ENCODE peak calls at places on chromosomes 16 and 17, in six cellular contexts. Y, M, U, X, T and V are unnamed samples.

GRCh38 chr16:66150691-66151090 is 215.8 kb upstream of the CDH5 start:
- DNase-seq in Y (no peak), M (no peak), U (no peak), X (no peak), T (no peak), V (no peak)

GRCh38 chr17:2709173-2709661 is 2.3 kb downstream of the CLUH start:
- DNase-seq in Y (no peak), M (no peak), U (peak), X (peak), T (no peak), V (peak)

GRCh38 chr16:67537636-67538591 is 9.3 kb downstream of the RIPOR1 start:
- DNase-seq in Y (peak), M (no peak), U (peak), X (no peak), T (peak), V (peak)

GRCh38 chr16:31404353-31405064 is 11.4 kb downstream of the ITGAD start:
- DNase-seq in Y (no peak), M (no peak), U (no peak), X (peak), T (no peak), V (peak)

GRCh38 chr16:68980695-68981315 is 124.6 kb upstream of the HAS3 start:
- DNase-seq in Y (no peak), M (no peak), U (no peak), X (no peak), T (no peak), V (no peak)

GRCh38 chr16:11462036-11462435 is 116.8 kb downstream of the RMI2 start:
- DNase-seq in Y (no peak), M (no peak), U (no peak), X (no peak), T (no peak), V (no peak)

GRCh38 chr16:55372792-55373488 is 48.9 kb downstream of the IRX6 start:
- DNase-seq in Y (peak), M (no peak), U (no peak), X (no peak), T (no peak), V (no peak)

GRCh38 chr17:48644910-48645557 is 18.9 kb upstream of the HOXB9 start:
- DNase-seq in Y (no peak), M (no peak), U (no peak), X (no peak), T (no peak), V (no peak)

GRCh38 chr16:70250748-70251650 is 741 bp downstream of the EXOSC6 start:
- DNase-seq in Y (peak), M (no peak), U (no peak), X (peak), T (peak), V (peak)

GRCh38 chr16:3045758-3046505 is 429 bp upstream of the MMP25 start:
- DNase-seq in Y (no peak), M (no peak), U (no peak), X (no peak), T (no peak), V (no peak)

GRCh38 chr17:43006639-43007551 is at the start of gene IFI35:
- DNase-seq in Y (peak), M (peak), U (peak), X (peak), T (peak), V (peak)

DNA sequence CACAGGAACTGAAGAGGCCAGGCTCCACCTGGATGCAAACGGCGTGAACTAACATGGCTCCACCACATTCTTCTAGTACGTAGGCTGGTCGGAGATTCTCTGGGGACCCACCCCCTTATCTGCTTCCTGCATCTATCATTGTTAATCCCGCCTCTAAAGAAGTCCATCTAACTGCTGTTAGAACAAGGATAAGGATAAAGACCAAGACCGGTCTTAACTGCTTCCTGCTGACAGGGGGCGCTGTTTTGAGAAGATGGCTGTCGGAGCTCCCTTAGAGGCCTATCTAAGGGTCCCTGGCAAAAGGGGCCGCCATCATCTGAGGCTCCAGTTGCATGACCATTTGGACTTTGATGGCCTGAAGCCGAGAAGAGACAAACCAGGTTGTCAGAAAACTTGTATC is 25.8 kb upstream of the TNFSF12 start:
- DNase-seq in Y (no peak), M (no peak), U (no peak), X (peak), T (peak), V (no peak)
- TF ChIP-seq CTCF in Y (peak), M (peak), U (peak), X (peak), T (peak), V (peak)

DNA sequence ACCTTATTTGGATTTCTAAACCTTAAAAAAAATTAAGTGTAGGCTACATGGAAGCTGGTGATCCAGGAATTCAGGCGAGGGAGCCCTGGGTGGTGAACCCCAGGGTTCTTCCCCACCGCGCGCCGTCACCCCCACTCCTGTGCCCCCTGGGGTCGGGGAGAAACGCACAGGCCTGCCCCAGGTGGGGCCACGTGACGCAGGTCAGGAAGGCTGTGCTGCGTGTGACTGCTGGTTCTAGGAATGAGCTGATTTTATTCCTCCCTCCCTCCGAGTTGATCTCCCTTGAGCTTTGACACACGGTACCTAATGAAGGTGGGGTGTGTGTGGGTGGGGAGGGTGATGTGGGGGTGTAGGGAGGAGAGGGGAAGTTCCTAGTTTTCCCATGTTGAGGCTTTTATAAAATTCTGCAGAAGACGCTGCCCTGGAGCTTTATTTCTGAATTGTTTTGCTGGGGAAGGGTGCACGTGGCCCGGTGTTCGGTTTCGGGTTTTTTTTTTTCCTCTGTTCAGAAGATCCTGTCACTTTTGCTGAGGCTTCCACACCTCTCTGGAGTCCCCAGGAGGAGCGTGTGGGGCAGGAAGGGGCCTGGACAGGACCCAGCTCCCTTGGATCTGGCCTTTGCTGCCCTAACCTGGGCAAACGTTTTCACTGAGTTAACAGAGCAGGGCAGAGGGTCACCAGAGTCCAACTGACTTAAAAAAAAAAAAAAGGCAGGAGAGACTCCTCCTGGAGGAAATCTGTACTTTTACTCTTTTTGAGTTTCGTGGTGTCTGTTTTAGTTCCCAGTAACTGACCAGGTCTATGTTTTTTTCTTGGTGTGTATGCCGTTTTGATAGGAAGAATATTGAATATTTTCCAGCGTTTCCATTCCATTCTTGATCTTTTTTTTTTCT is 55.8 kb upstream of the GSE1 start:
- DNase-seq in Y (no peak), M (no peak), U (no peak), X (peak), T (peak), V (peak)
- TF ChIP-seq CTCF in Y (no peak), M (peak), U (no peak), X (peak), T (no peak), V (no peak)

GRCh38 chr17:58352018-58352842 is at the start of gene SUPT4H1:
- DNase-seq in Y (peak), M (peak), U (peak), X (peak), T (peak), V (peak)
- TF ChIP-seq CTCF in Y (no peak), M (no peak), U (no peak), X (no peak), T (no peak), V (no peak)

DNA sequence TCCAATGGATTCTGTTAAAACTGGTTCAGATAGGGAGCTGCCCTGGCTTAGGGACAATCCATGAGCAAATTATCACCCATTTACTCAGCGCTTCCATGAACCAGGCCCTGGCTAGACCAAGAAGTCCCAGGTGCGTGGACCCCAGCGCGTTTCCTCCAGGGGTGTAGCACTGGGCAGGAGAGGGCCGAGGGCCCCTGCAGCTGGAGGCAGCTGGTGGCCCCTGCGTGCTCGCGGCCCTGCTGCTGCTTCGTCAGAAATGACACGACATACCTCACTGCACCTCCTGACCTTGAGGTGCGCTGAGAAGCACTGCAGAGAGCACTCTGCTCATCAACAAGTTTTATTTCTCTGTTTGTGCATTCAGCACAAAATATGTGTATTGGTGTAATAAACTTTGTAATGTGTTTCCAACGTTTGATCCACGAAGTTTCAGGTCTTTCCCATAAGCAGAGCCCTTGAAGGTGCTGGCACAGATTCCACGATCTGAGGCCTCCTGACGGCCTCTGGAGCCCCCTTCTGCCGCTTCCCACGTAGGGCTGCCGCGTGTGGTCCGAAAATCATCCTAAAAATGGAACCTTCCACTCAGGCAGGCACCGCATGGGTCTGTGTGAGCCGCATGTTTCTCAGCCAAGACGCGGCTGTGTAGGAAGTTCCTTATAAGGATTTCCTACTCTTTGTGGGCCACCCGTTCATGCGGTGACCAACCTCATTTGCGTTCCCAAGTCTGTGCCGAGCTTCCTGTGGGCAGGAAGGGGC is 50.8 kb upstream of the ZCCHC14 start:
- DNase-seq in Y (peak), M (no peak), U (no peak), X (no peak), T (no peak), V (no peak)
- TF ChIP-seq CTCF in Y (no peak), M (no peak), U (no peak), X (no peak), T (no peak), V (no peak)

DNA sequence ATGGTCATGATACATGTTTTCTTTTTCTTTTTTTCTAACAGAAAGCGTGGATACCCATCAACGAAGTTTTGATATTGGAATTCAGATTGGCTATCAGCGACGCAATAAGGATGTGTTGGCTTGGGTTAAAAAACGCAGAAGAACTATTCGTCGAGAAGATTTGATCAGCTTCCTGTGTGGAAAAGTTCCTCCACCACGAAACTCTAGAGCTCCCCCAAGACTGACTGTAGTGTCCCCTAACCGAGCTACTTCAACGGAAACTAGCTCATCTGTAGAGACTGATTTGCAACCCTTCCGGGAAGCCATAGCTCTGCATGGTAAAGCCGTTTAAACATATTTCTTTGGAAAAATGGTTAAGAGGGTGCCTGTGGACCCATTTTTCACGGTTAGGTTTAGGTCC is 11.5 kb downstream of the HAPSTR1 start:
- DNase-seq in Y (no peak), M (no peak), U (peak), X (no peak), T (no peak), V (no peak)
- TF ChIP-seq CTCF in Y (no peak), M (no peak), U (no peak), X (no peak), T (no peak), V (no peak)

GRCh38 chr16:72475688-72476087 is 303.7 kb upstream of the PMFBP1 start:
- DNase-seq in Y (no peak), M (no peak), U (no peak), X (no peak), T (no peak), V (no peak)
- TF ChIP-seq CTCF in Y (no peak), M (no peak), U (no peak), X (no peak), T (no peak), V (no peak)

DNA sequence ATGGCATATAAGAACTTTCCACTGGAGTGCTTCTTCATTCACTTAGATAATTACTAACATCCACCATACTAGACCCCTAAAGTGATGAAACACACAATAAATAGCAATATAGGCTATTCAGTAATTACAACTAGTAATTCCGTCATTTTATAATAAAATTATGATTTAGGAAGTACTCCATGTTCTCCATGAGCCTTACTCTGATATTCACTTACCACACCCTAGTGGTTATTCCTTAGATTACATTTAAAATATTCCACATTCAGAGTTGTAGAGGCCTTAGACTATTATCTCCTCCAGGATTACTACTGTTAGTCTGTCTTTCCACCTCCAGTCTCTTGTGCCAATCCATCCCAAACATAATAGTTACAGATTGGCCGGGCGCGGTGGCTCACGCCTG is 62.4 kb downstream of the STH start:
- DNase-seq in Y (no peak), M (no peak), U (no peak), X (peak), T (no peak), V (no peak)
- TF ChIP-seq CTCF in Y (peak), M (peak), U (no peak), X (peak), T (peak), V (peak)

GRCh38 chr17:22692066-22692800 is 999.9 kb downstream of the KCNJ18 start:
- DNase-seq in Y (no peak), M (no peak), U (peak), X (no peak), T (no peak), V (no peak)

GRCh38 chr17:22695228-22695619 is 1002.9 kb downstream of the KCNJ18 start:
- DNase-seq in Y (no peak), M (no peak), U (peak), X (no peak), T (no peak), V (no peak)

GRCh38 chr17:22692801-22693171 is 1000.5 kb downstream of the KCNJ18 start:
- DNase-seq in Y (no peak), M (no peak), U (no peak), X (no peak), T (no peak), V (no peak)

DNA sequence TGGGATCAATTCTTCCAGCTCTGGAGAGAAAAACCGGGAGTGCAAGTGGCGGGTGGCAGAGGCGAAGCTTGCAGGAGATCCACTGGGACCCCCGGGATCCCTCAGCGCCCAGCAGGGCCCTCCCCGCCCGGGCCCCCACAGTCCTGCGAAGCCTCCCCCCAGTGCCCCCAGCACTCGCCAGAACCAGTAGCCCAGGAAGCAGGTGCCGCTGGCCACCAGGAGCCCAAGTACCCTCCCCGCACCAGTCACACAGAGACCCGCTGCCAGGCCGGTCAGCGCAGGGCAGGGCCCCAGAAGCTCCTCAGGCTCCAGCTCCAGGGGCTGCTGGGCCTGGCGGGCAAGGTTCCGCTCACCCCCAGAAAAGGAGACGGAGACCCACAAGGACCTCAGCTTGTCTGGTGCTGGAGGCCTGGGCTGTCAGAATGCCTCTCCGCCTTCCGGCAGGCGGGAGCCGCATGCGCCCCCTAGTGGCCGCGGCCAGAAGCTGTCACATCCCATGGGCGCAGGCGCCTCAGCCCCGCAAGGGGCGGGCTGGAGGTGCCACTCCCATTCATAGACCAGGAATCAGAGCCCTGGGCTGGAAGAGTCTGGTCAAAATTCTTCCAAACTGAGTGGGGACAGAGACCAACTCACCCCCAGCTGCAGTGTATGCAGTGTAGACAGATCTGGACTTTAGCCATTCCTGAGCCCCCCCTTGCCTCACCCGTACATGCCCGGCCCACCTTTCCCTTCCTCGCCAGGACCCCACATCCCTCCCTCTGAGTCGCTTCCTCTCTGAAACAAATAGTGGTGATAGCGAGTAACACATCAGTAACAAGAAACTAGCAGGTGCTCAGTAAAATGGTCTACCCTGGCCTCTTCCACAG is 1002.3 kb downstream of the KCNJ18 start:
- DNase-seq in Y (no peak), M (no peak), U (no peak), X (no peak), T (no peak), V (no peak)
- TF ChIP-seq CTCF in Y (no peak), M (peak), U (no peak), X (peak), T (no peak), V (peak)